ENCODE peak calls at places on chromosomes 4 and X, in nine cellular contexts. O, F, C, T, L, H, V, W and A are unnamed samples.

GRCh38 chr4:27018910-27019309 is 158.3 kb downstream of the STIM2 start:
- DNase-seq in O (no peak), F (no peak), C (no peak), T (no peak), L (no peak), H (no peak), V (no peak), W (no peak), A (no peak)

GRCh38 chr4:66829310-66829709 is 716.0 kb downstream of the CENPC start:
- DNase-seq in O (no peak), F (no peak), C (no peak), T (no peak), L (no peak), H (no peak), V (no peak), W (no peak), A (no peak)

GRCh38 chr4:40363945-40364344 is 28.8 kb downstream of the CHRNA9 start:
- DNase-seq in O (no peak), F (no peak), C (no peak), T (no peak), L (no peak), H (no peak), V (no peak), W (no peak), A (no peak)

GRCh38 chr4:41142946-41143720 is 71.2 kb downstream of the APBB2 start:
- DNase-seq in O (no peak), F (peak; percentile 44), C (no peak), T (no peak), L (no peak), H (peak; percentile 97), V (peak; percentile 92), W (peak; percentile 40), A (no peak)

GRCh38 chr4:188161167-188161566 is 21.9 kb downstream of the TRIML1 start:
- DNase-seq in O (no peak), F (no peak), C (no peak), T (no peak), L (no peak), H (no peak), V (no peak), W (no peak), A (no peak)

GRCh38 chr4:70544279-70544870 is 26.0 kb downstream of the AMTN start:
- DNase-seq in O (no peak), F (no peak), C (no peak), T (no peak), L (no peak), H (no peak), V (peak; percentile 10), W (no peak), A (no peak)

GRCh38 chrX:11188664-11189063 is 77.5 kb downstream of the HCCS start:
- DNase-seq in O (no peak), F (no peak), C (no peak), T (no peak), L (no peak), H (peak; percentile 22), V (peak; percentile 38), W (no peak), A (no peak)

GRCh38 chr4:110629214-110629754 is 6.4 kb upstream of the PITX2 start:
- DNase-seq in O (no peak), F (no peak), C (no peak), T (no peak), L (no peak), H (no peak), V (no peak), W (no peak), A (no peak)

GRCh38 chr4:151169223-151169622 is 69.8 kb downstream of the RPS3A start:
- DNase-seq in O (peak; percentile 4), F (peak; percentile 76), C (no peak), T (no peak), L (no peak), H (peak; percentile 98), V (peak; percentile 99), W (peak; percentile 83), A (no peak)

GRCh38 chr4:73828945-73829344 is 7.5 kb upstream of the CXCL6 start:
- DNase-seq in O (no peak), F (no peak), C (no peak), T (no peak), L (no peak), H (peak; percentile 76), V (peak; percentile 53), W (no peak), A (no peak)

GRCh38 chrX:138875472-138875871 is 164.0 kb upstream of the FGF13 start:
- DNase-seq in O (no peak), F (no peak), C (no peak), T (no peak), L (no peak), H (no peak), V (no peak), W (no peak), A (no peak)

GRCh38 chrX:12378706-12379105 is 240.4 kb downstream of the FRMPD4 start:
- DNase-seq in O (no peak), F (no peak), C (no peak), T (no peak), L (no peak), H (no peak), V (peak; percentile 5), W (no peak), A (no peak)

GRCh38 chrX:103376979-103377324 is 614 bp downstream of the BEX3 start:
- DNase-seq in O (no peak), F (no peak), C (no peak), T (no peak), L (no peak), H (peak; percentile 11), V (peak; percentile 27), W (no peak), A (no peak)

GRCh38 chr4:65023877-65024670 is 614.8 kb upstream of the TECRL start:
- DNase-seq in O (no peak), F (no peak), C (no peak), T (no peak), L (no peak), H (no peak), V (no peak), W (no peak), A (no peak)

GRCh38 chr4:1033840-1034551 is 22.6 kb downstream of the FGFRL1 start:
- DNase-seq in O (no peak), F (peak; percentile 84), C (no peak), T (no peak), L (no peak), H (peak; percentile 66), V (peak; percentile 18), W (peak; percentile 74), A (no peak)

GRCh38 chr4:139208404-139208945 is 31.5 kb upstream of the ELF2 start:
- DNase-seq in O (no peak), F (no peak), C (no peak), T (no peak), L (no peak), H (peak; percentile 72), V (peak; percentile 91), W (no peak), A (no peak)

GRCh38 chr4:24801136-24801855 is 5.9 kb downstream of the SOD3 start:
- DNase-seq in O (no peak), F (no peak), C (no peak), T (no peak), L (no peak), H (no peak), V (no peak), W (peak; percentile 53), A (no peak)

GRCh38 chr4:7124643-7125442 is 57.0 kb upstream of the GRPEL1 start:
- DNase-seq in O (no peak), F (peak; percentile 56), C (no peak), T (no peak), L (no peak), H (peak; percentile 95), V (peak; percentile 95), W (peak; percentile 45), A (no peak)

GRCh38 chr4:140152015-140152703 is 1.8 kb downstream of the MAML3 start:
- DNase-seq in O (peak; percentile 56), F (peak; percentile 64), C (peak; percentile 83), T (peak; percentile 74), L (peak; percentile 48), H (no peak), V (no peak), W (peak; percentile 75), A (peak; percentile 56)

GRCh38 chr4:56106755-56107154 is 158.0 kb downstream of the CEP135 start:
- DNase-seq in O (no peak), F (no peak), C (no peak), T (no peak), L (no peak), H (no peak), V (no peak), W (no peak), A (no peak)

GRCh38 chrX:47158781-47159180 is 13.8 kb downstream of the RBM10 start:
- DNase-seq in O (no peak), F (no peak), C (no peak), T (no peak), L (no peak), H (no peak), V (no peak), W (no peak), A (no peak)

GRCh38 chrX:36961590-36961989 is 46.6 kb upstream of the FAM47C start:
- DNase-seq in O (no peak), F (no peak), C (no peak), T (no peak), L (no peak), H (no peak), V (no peak), W (no peak), A (no peak)

GRCh38 chrX:3271485-3272186 is 74.8 kb downstream of the MXRA5 start:
- DNase-seq in O (no peak), F (no peak), C (no peak), T (no peak), L (no peak), H (peak; percentile 95), V (peak; percentile 74), W (no peak), A (no peak)

GRCh38 chr4:53598483-53598882 is 7.2 kb upstream of the LNX1 start:
- DNase-seq in O (no peak), F (no peak), C (no peak), T (no peak), L (no peak), H (peak; percentile 20), V (peak; percentile 57), W (no peak), A (no peak)

GRCh38 chrX:154457491-154458115 is 478 bp upstream of the PLXNA3 start:
- DNase-seq in O (no peak), F (peak; percentile 38), C (peak; percentile 60), T (peak; percentile 64), L (no peak), H (no peak), V (no peak), W (no peak), A (no peak)

GRCh38 chrX:10761447-10761846 is 141.1 kb upstream of the MID1 start:
- DNase-seq in O (no peak), F (no peak), C (no peak), T (no peak), L (no peak), H (no peak), V (no peak), W (no peak), A (no peak)

GRCh38 chrX:19121898-19122640 is at the start of gene ADGRG2:
- DNase-seq in O (no peak), F (peak; percentile 56), C (no peak), T (no peak), L (no peak), H (peak; percentile 7), V (peak; percentile 11), W (peak; percentile 39), A (no peak)

GRCh38 chrX:38484607-38485498 is 76.5 kb upstream of the TSPAN7 start:
- DNase-seq in O (no peak), F (peak; percentile 12), C (no peak), T (no peak), L (no peak), H (no peak), V (no peak), W (no peak), A (no peak)

GRCh38 chr4:30605616-30606015 is 114.6 kb upstream of the PCDH7 start:
- DNase-seq in O (no peak), F (no peak), C (no peak), T (no peak), L (no peak), H (peak; percentile 36), V (no peak), W (no peak), A (no peak)

GRCh38 chr4:32142075-32142474 is 1421.9 kb downstream of the PCDH7 start:
- DNase-seq in O (no peak), F (no peak), C (no peak), T (no peak), L (no peak), H (no peak), V (no peak), W (no peak), A (no peak)

GRCh38 chrX:132181364-132181763 is 37.9 kb downstream of the RAP2C start:
- DNase-seq in O (no peak), F (peak; percentile 10), C (no peak), T (no peak), L (no peak), H (no peak), V (no peak), W (peak; percentile 34), A (no peak)